ENCODE peak calls at places on chromosomes 11 and 22, in four cellular contexts. J, U, S and B are unnamed samples. For H3K36me3 and H3K27me3, the result is how much of the 10 kb centered on the place peaks cover.

GRCh38 chr11:113774174-113774503 is 647 bp upstream of the ZW10 start:
- DNase-seq in S (no peak), U (no peak), J (no peak), B (no peak)

GRCh38 chr11:75145196-75145971 is 5.5 kb upstream of the SLCO2B1 start:
- DNase-seq in S (no peak), J (no peak), U (no peak), B (no peak)

GRCh38 chr11:15072551-15073143 is 746 bp upstream of the CALCB start:
- DNase-seq in U (no peak), J (no peak), S (no peak), B (no peak)

GRCh38 chr11:123546515-123546914 is 107.9 kb downstream of the SCN3B start:
- DNase-seq in J (no peak), S (peak), U (no peak), B (peak)

GRCh38 chr11:131609317-131609716 is 238.9 kb downstream of the NTM start:
- DNase-seq in S (peak), J (no peak), U (no peak), B (peak)

GRCh38 chr11:129374993-129375721 is 491 bp upstream of the BARX2 start:
- DNase-seq in S (no peak), U (no peak), J (no peak), B (no peak)

GRCh38 chr11:104000798-104001197 is 35.6 kb upstream of the DDI1 start:
- DNase-seq in S (peak), J (no peak), U (no peak), B (no peak)

GRCh38 chr22:25111579-25112517 is 87.8 kb upstream of the CRYBB3 start:
- DNase-seq in S (no peak), U (no peak), J (peak), B (no peak)

GRCh38 chr11:109088061-109088460 is 333.9 kb upstream of the C11orf87 start:
- DNase-seq in S (no peak), J (no peak), U (no peak), B (no peak)

GRCh38 chr11:102534261-102534872 is 3.8 kb upstream of the MMP7 start:
- DNase-seq in U (no peak), S (no peak), J (no peak), B (no peak)

GRCh38 chr11:32905028-32905667 is 12.5 kb downstream of the QSER1 start:
- DNase-seq in S (peak), U (no peak), J (no peak), B (no peak)

DNA sequence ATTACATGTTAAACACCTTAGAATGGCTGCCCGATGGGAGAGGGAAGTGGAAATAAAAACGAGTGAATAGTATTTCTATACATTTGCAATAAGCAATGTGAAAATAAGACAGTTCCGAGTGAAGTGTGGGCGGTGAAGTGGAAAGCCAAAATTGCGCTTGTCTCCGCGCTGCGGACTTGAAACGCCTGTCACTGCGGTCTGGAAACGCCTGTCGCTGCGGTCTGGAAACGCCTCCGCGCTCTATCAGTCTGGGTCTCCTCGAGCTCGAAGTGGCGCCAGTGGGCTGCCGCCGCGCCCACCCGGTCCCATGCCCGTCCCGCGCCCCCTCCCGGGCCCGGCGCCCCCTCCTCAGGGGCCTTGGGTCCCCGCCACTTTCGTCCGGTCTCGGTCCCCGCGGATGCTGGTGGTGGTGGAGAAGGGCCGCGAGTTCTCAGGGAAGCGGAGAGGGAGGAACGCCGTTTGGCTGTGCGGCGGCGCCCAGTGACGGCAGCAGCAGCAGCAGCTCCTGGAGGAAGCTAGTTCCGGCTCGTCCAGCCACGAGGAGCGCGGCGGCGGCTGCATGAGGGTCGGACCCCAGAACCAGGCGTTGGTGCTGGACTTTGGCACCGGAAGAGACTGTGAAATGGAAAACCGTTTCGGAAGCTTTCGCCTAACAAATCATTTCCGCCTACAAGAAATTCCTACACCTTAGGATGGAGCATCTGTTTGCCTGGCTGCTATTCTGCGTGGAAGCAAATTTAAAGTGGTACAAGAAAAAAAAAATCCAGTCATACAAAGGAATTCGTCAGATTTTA is 1.8 kb downstream of the NCR3LG1 start:
- DNase-seq in U (peak), J (peak), S (peak), B (peak)
- H3K27ac ChIP-seq in U (peak), J (peak), S (peak), B (peak)

GRCh38 chr22:36343070-36343719 is 44.6 kb downstream of the MYH9 start:
- DNase-seq in S (no peak), J (no peak), U (no peak), B (peak)
- H3K36me3 ChIP-seq in S (half or more), J (under half), U (under half), B (half or more)

GRCh38 chr11:95734009-95734572 is 55.5 kb downstream of the FAM76B start:
- DNase-seq in S (no peak), U (no peak), J (no peak), B (no peak)
- H3K27me3 ChIP-seq in S (under half), U (under half), J (under half), B (under half)

GRCh38 chr22:21032037-21032842 is at the start of gene SLC7A4:
- DNase-seq in J (no peak), S (no peak), U (no peak), B (no peak)

GRCh38 chr22:21031545-21032036 is 770 bp downstream of the SLC7A4 start:
- DNase-seq in U (no peak), S (no peak), J (no peak), B (no peak)

GRCh38 chr22:21030032-21030431 is 2.3 kb downstream of the SLC7A4 start:
- DNase-seq in J (no peak), U (no peak), S (no peak), B (no peak)

GRCh38 chr22:21029486-21030025 is 2.8 kb downstream of the SLC7A4 start:
- DNase-seq in J (no peak), U (no peak), S (no peak), B (no peak)

GRCh38 chr22:21030621-21031544 is 1.5 kb downstream of the SLC7A4 start:
- DNase-seq in S (no peak), J (no peak), U (no peak), B (no peak)
- H3K27ac ChIP-seq in S (no peak), J (no peak), U (no peak), B (no peak)

DNA sequence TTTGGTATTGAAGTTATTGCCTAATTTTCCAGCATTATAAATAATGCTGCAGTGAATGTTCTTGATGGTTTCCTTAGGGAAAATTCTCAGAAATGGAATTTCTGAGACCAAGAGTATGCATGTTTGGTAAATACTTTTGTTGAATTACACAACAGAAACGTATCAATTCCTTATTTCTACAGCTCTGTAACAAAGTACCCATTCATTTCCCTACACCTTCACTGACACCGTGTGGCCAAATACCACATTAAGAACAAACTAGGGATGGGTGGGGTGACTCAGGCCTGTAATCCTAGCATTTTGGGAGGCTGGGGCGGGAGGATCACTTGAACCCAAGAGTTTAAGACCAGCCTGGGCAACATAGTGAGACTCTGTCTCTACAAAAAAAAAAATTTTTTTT is 21.8 kb downstream of the MCAM start:
- DNase-seq in S (no peak), U (no peak), J (no peak), B (no peak)
- H3K36me3 ChIP-seq in S (under half), U (under half), J (under half), B (under half)

GRCh38 chr11:117501499-117501898 is 173.8 kb downstream of the CEP164 start:
- DNase-seq in U (no peak), S (no peak), J (no peak), B (no peak)

GRCh38 chr11:117502285-117502856 is 174.7 kb downstream of the CEP164 start:
- DNase-seq in U (no peak), J (no peak), S (no peak), B (no peak)

GRCh38 chr11:117506856-117507425 is 179.3 kb downstream of the CEP164 start:
- DNase-seq in J (no peak), U (no peak), S (no peak), B (no peak)

GRCh38 chr11:117509543-117509942 is 181.9 kb downstream of the CEP164 start:
- DNase-seq in U (no peak), S (no peak), J (no peak), B (no peak)

DNA sequence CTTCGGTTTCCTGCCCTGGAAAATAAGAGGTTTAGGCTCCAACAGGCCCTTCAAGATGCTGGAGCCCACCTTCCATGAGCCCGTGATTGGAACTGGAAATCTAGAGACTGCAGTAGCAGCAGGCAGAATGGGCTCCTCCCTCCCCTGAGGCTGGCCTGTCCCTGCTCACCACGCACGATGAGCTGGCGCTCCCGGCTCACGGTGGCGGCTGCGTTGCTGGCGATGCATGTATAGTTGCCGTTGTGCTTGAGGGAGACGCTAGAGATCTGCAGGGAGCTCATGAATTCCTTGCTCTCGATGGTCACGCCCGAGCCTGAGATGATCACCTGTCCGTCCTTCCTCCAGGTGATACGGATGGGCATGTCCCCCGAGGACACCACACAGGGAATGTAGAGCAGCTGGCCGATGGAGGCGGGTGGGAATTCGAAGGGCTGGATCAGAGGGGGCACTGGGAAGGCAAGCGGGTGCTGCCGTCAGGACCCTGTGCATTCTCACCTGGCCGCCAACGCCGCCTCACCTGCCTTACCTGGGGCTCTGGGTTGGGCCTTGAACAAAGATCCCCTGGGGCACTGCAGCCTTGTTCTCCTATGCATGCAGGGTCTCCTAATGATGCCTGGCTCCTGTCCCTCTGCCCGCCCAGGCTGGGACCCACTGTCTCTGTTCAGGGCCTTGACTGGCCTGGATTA is 177.8 kb downstream of the CEP164 start:
- DNase-seq in J (no peak), U (no peak), S (no peak), B (no peak)
- H3K27me3 ChIP-seq in J (under half), U (under half), S (under half), B (under half)